ENCODE peak calls at places on chromosomes 1 and 21, in six cellular contexts. One of them, this sample, is unnamed.

GRCh38 chr1:14140800-14141526 is 441.0 kb downstream of the PRDM2 start:
- DNase-seq in H1: no peak
- DNase-seq in mesenchymal stem cell: no peak
- DNase-seq in neuronal stem cell: no peak
- DNase-seq in IMR-90: no peak
- DNase-seq in H9: no peak
- DNase-seq in this sample: no peak

GRCh38 chr1:15245593-15246325 is 1.3 kb upstream of the FHAD1 start:
- DNase-seq in H1: no peak
- DNase-seq in mesenchymal stem cell: peak
- DNase-seq in neuronal stem cell: no peak
- DNase-seq in IMR-90: peak
- DNase-seq in H9: no peak
- DNase-seq in this sample: no peak

GRCh38 chr1:38265293-38266196 is 219.0 kb upstream of the POU3F1 start:
- DNase-seq in H1: no peak
- DNase-seq in mesenchymal stem cell: no peak
- DNase-seq in neuronal stem cell: no peak
- DNase-seq in IMR-90: no peak
- DNase-seq in H9: no peak
- DNase-seq in this sample: no peak

GRCh38 chr1:201085902-201086735 is 26.1 kb downstream of the CACNA1S start:
- DNase-seq in H1: peak
- DNase-seq in mesenchymal stem cell: peak
- DNase-seq in neuronal stem cell: peak
- DNase-seq in IMR-90: peak
- DNase-seq in H9: peak
- DNase-seq in this sample: peak

GRCh38 chr1:44061857-44062256 is 30.6 kb upstream of the SLC6A9 start:
- DNase-seq in H1: no peak
- DNase-seq in mesenchymal stem cell: no peak
- DNase-seq in neuronal stem cell: no peak
- DNase-seq in IMR-90: no peak
- DNase-seq in H9: no peak
- DNase-seq in this sample: no peak

GRCh38 chr1:61606448-61607312 is 118.3 kb downstream of the TM2D1 start:
- DNase-seq in H1: no peak
- DNase-seq in mesenchymal stem cell: no peak
- DNase-seq in neuronal stem cell: no peak
- DNase-seq in IMR-90: no peak
- DNase-seq in H9: no peak
- DNase-seq in this sample: no peak

GRCh38 chr1:44227211-44227610 is 13.9 kb downstream of the DMAP1 start:
- DNase-seq in H1: no peak
- DNase-seq in mesenchymal stem cell: no peak
- DNase-seq in neuronal stem cell: no peak
- DNase-seq in IMR-90: no peak
- DNase-seq in H9: no peak
- DNase-seq in this sample: no peak

GRCh38 chr1:62991152-62991551 is 207.2 kb downstream of the ATG4C start:
- DNase-seq in H1: no peak
- DNase-seq in mesenchymal stem cell: no peak
- DNase-seq in neuronal stem cell: no peak
- DNase-seq in IMR-90: no peak
- DNase-seq in H9: peak
- DNase-seq in this sample: peak

GRCh38 chr1:90616395-90616794 is 100.7 kb downstream of the BARHL2 start:
- DNase-seq in H1: peak
- DNase-seq in mesenchymal stem cell: no peak
- DNase-seq in neuronal stem cell: no peak
- DNase-seq in IMR-90: no peak
- DNase-seq in H9: peak
- DNase-seq in this sample: peak

GRCh38 chr1:201586806-201587205 is 47.9 kb downstream of the NAV1 start:
- DNase-seq in H1: no peak
- DNase-seq in mesenchymal stem cell: no peak
- DNase-seq in neuronal stem cell: no peak
- DNase-seq in IMR-90: no peak
- DNase-seq in H9: no peak
- DNase-seq in this sample: no peak

GRCh38 chr21:28148400-28149064 is 844.1 kb downstream of the LTN1 start:
- DNase-seq in H1: no peak
- DNase-seq in mesenchymal stem cell: peak
- DNase-seq in neuronal stem cell: no peak
- DNase-seq in IMR-90: peak
- DNase-seq in H9: no peak
- DNase-seq in this sample: no peak

GRCh38 chr1:168567568-168567967 is 8.8 kb upstream of the XCL1 start:
- DNase-seq in H1: no peak
- DNase-seq in mesenchymal stem cell: no peak
- DNase-seq in neuronal stem cell: no peak
- DNase-seq in IMR-90: no peak
- DNase-seq in H9: no peak
- DNase-seq in this sample: no peak

GRCh38 chr1:167043752-167044488 is 46.3 kb downstream of the GPA33 start:
- DNase-seq in H1: no peak
- DNase-seq in mesenchymal stem cell: peak
- DNase-seq in neuronal stem cell: no peak
- DNase-seq in IMR-90: peak
- DNase-seq in H9: peak
- DNase-seq in this sample: peak

GRCh38 chr1:5597171-5597864 is 394.9 kb downstream of the NPHP4 start:
- DNase-seq in H1: no peak
- DNase-seq in mesenchymal stem cell: no peak
- DNase-seq in neuronal stem cell: no peak
- DNase-seq in IMR-90: no peak
- DNase-seq in H9: no peak
- DNase-seq in this sample: peak

GRCh38 chr1:119926553-119926952 is 30.2 kb upstream of the ADAM30 start:
- DNase-seq in H1: no peak
- DNase-seq in mesenchymal stem cell: no peak
- DNase-seq in neuronal stem cell: no peak
- DNase-seq in IMR-90: no peak
- DNase-seq in H9: no peak
- DNase-seq in this sample: no peak

GRCh38 chr1:86971778-86972177 is 57.3 kb downstream of the HS2ST1 start:
- DNase-seq in H1: no peak
- DNase-seq in mesenchymal stem cell: no peak
- DNase-seq in neuronal stem cell: no peak
- DNase-seq in IMR-90: no peak
- DNase-seq in H9: no peak
- DNase-seq in this sample: no peak

GRCh38 chr1:175158133-175158532 is 34.4 kb downstream of the KIAA0040 start:
- DNase-seq in H1: no peak
- DNase-seq in mesenchymal stem cell: no peak
- DNase-seq in neuronal stem cell: no peak
- DNase-seq in IMR-90: no peak
- DNase-seq in H9: no peak
- DNase-seq in this sample: no peak

GRCh38 chr1:27416387-27417111 is 24.1 kb downstream of the GPR3 start:
- DNase-seq in H1: no peak
- DNase-seq in mesenchymal stem cell: peak
- DNase-seq in neuronal stem cell: no peak
- DNase-seq in IMR-90: peak
- DNase-seq in H9: peak
- DNase-seq in this sample: peak

GRCh38 chr21:42561742-42562141 is 48.1 kb downstream of the SLC37A1 start:
- DNase-seq in H1: no peak
- DNase-seq in mesenchymal stem cell: no peak
- DNase-seq in neuronal stem cell: no peak
- DNase-seq in IMR-90: no peak
- DNase-seq in H9: no peak
- DNase-seq in this sample: no peak

GRCh38 chr1:17441265-17441992 is 2.0 kb upstream of the RCC2 start:
- DNase-seq in H1: no peak
- DNase-seq in mesenchymal stem cell: peak
- DNase-seq in neuronal stem cell: no peak
- DNase-seq in IMR-90: peak
- DNase-seq in H9: no peak
- DNase-seq in this sample: peak

GRCh38 chr21:29146726-29147125 is 16.3 kb downstream of the MAP3K7CL start:
- DNase-seq in H1: no peak
- DNase-seq in mesenchymal stem cell: no peak
- DNase-seq in neuronal stem cell: no peak
- DNase-seq in IMR-90: no peak
- DNase-seq in H9: no peak
- DNase-seq in this sample: peak

GRCh38 chr1:77514871-77515776 is 167.3 kb downstream of the ZZZ3 start:
- DNase-seq in H1: peak
- DNase-seq in mesenchymal stem cell: peak
- DNase-seq in neuronal stem cell: no peak
- DNase-seq in IMR-90: peak
- DNase-seq in H9: peak
- DNase-seq in this sample: peak

GRCh38 chr1:94398356-94398755 is 19.8 kb upstream of the ABCD3 start:
- DNase-seq in H1: no peak
- DNase-seq in mesenchymal stem cell: no peak
- DNase-seq in neuronal stem cell: no peak
- DNase-seq in IMR-90: peak
- DNase-seq in H9: no peak
- DNase-seq in this sample: no peak

GRCh38 chr1:169102567-169102966 is 3.9 kb upstream of the ATP1B1 start:
- DNase-seq in H1: no peak
- DNase-seq in mesenchymal stem cell: peak
- DNase-seq in neuronal stem cell: no peak
- DNase-seq in IMR-90: peak
- DNase-seq in H9: no peak
- DNase-seq in this sample: peak

GRCh38 chr21:14116080-14116481 is 94.7 kb downstream of the LIPI start:
- DNase-seq in H1: no peak
- DNase-seq in mesenchymal stem cell: no peak
- DNase-seq in neuronal stem cell: no peak
- DNase-seq in IMR-90: no peak
- DNase-seq in H9: no peak
- DNase-seq in this sample: no peak

GRCh38 chr1:36172983-36173382 is 17.0 kb downstream of the MAP7D1 start:
- DNase-seq in H1: no peak
- DNase-seq in mesenchymal stem cell: peak
- DNase-seq in neuronal stem cell: no peak
- DNase-seq in IMR-90: peak
- DNase-seq in H9: no peak
- DNase-seq in this sample: no peak
- H4K91ac ChIP-seq in H1: no peak
- H4K91ac ChIP-seq in mesenchymal stem cell: no peak
- H4K91ac ChIP-seq in neuronal stem cell: no peak
- H4K91ac ChIP-seq in IMR-90: no peak
- H4K91ac ChIP-seq in H9: no peak
- H4K91ac ChIP-seq in this sample: no peak

GRCh38 chr21:44572959-44573583 is 458 bp upstream of the KRTAP10-4 start:
- DNase-seq in H1: no peak
- DNase-seq in mesenchymal stem cell: peak
- DNase-seq in neuronal stem cell: no peak
- DNase-seq in IMR-90: peak
- DNase-seq in H9: no peak
- DNase-seq in this sample: no peak
- H4K91ac ChIP-seq in H1: no peak
- H4K91ac ChIP-seq in mesenchymal stem cell: no peak
- H4K91ac ChIP-seq in neuronal stem cell: no peak
- H4K91ac ChIP-seq in IMR-90: no peak
- H4K91ac ChIP-seq in H9: no peak
- H4K91ac ChIP-seq in this sample: no peak

GRCh38 chr1:220430586-220430985 is 97.3 kb upstream of the MARK1 start:
- DNase-seq in H1: no peak
- DNase-seq in mesenchymal stem cell: no peak
- DNase-seq in neuronal stem cell: no peak
- DNase-seq in IMR-90: no peak
- DNase-seq in H9: no peak
- DNase-seq in this sample: no peak

GRCh38 chr1:220432408-220432807 is 95.5 kb upstream of the MARK1 start:
- DNase-seq in H1: no peak
- DNase-seq in mesenchymal stem cell: peak
- DNase-seq in neuronal stem cell: no peak
- DNase-seq in IMR-90: no peak
- DNase-seq in H9: no peak
- DNase-seq in this sample: peak

GRCh38 chr1:220430059-220430458 is 97.9 kb upstream of the MARK1 start:
- DNase-seq in H1: no peak
- DNase-seq in mesenchymal stem cell: no peak
- DNase-seq in neuronal stem cell: peak
- DNase-seq in IMR-90: no peak
- DNase-seq in H9: no peak
- DNase-seq in this sample: peak

GRCh38 chr1:220426989-220427388 is 100.9 kb upstream of the MARK1 start:
- DNase-seq in H1: no peak
- DNase-seq in mesenchymal stem cell: no peak
- DNase-seq in neuronal stem cell: no peak
- DNase-seq in IMR-90: no peak
- DNase-seq in H9: no peak
- DNase-seq in this sample: no peak

DNA sequence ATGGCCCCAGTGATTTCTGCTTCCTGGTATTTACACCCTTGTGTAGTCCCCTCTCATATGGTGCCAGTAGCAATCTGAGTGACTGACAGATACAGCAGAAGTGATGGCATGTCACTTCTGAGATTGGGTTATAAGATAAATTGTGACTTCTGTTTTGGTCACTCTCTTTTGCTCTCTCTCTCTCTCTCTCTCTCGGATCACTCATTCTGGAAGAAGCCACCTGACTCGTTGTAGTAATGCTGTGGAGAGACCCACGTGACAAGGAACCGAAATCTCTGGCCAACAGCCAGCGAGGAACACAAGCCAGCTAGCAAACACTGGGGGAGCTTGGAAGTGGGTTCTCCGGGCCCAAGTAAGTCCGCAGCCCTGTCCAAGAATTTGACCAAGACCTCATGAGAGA is 96.1 kb upstream of the MARK1 start:
- DNase-seq in H1: no peak
- DNase-seq in mesenchymal stem cell: no peak
- DNase-seq in neuronal stem cell: no peak
- DNase-seq in IMR-90: no peak
- DNase-seq in H9: no peak
- DNase-seq in this sample: peak
- H4K91ac ChIP-seq in H1: no peak
- H4K91ac ChIP-seq in mesenchymal stem cell: no peak
- H4K91ac ChIP-seq in neuronal stem cell: no peak
- H4K91ac ChIP-seq in IMR-90: no peak
- H4K91ac ChIP-seq in H9: no peak
- H4K91ac ChIP-seq in this sample: no peak

GRCh38 chr1:160549665-160550006 is 26.6 kb upstream of the SLAMF6 start:
- DNase-seq in H1: no peak
- DNase-seq in mesenchymal stem cell: no peak
- DNase-seq in neuronal stem cell: no peak
- DNase-seq in IMR-90: no peak
- DNase-seq in H9: no peak
- DNase-seq in this sample: no peak

GRCh38 chr1:160552425-160552824 is 26.9 kb downstream of the CD84 start:
- DNase-seq in H1: no peak
- DNase-seq in mesenchymal stem cell: no peak
- DNase-seq in neuronal stem cell: no peak
- DNase-seq in IMR-90: no peak
- DNase-seq in H9: no peak
- DNase-seq in this sample: no peak

GRCh38 chr1:160548960-160549664 is 26.1 kb upstream of the SLAMF6 start:
- DNase-seq in H1: no peak
- DNase-seq in mesenchymal stem cell: no peak
- DNase-seq in neuronal stem cell: no peak
- DNase-seq in IMR-90: no peak
- DNase-seq in H9: no peak
- DNase-seq in this sample: no peak

GRCh38 chr1:160550572-160551034 is 27.5 kb upstream of the SLAMF6 start:
- DNase-seq in H1: peak
- DNase-seq in mesenchymal stem cell: no peak
- DNase-seq in neuronal stem cell: no peak
- DNase-seq in IMR-90: no peak
- DNase-seq in H9: peak
- DNase-seq in this sample: no peak

GRCh38 chr1:160553778-160554177 is 25.5 kb downstream of the CD84 start:
- DNase-seq in H1: no peak
- DNase-seq in mesenchymal stem cell: no peak
- DNase-seq in neuronal stem cell: no peak
- DNase-seq in IMR-90: no peak
- DNase-seq in H9: no peak
- DNase-seq in this sample: no peak
- H4K91ac ChIP-seq in H1: no peak
- H4K91ac ChIP-seq in mesenchymal stem cell: no peak
- H4K91ac ChIP-seq in neuronal stem cell: no peak
- H4K91ac ChIP-seq in IMR-90: no peak
- H4K91ac ChIP-seq in H9: no peak
- H4K91ac ChIP-seq in this sample: no peak

This sample was measured in trophoblast cell.